ENCODE peak calls at places on chromosomes 12 and 14, in eight cellular contexts. Q is breast epithelium, K is endothelial cell of umbilical vein, R is A549, N is body of pancreas, A is HCT116, Y is HepG2, J is GM12878. P is an unnamed sample.

GRCh38 chr14:90726656-90727055 is 89.6 kb downstream of the TTC7B start:
- DNase-seq in Y (no peak), A (peak), J (no peak), N (peak), Q (no peak), R (no peak), K (no peak), P (no peak)

GRCh38 chr12:124278389-124279101 is 16.3 kb upstream of the RFLNA start:
- DNase-seq in A (no peak), R (no peak), Y (peak), K (no peak), J (no peak), N (no peak), Q (no peak), P (no peak)

GRCh38 chr14:69355955-69356321 is 42.2 kb downstream of the ERH start:
- DNase-seq in A (no peak), K (no peak), Q (no peak), Y (no peak), N (no peak), J (no peak), R (no peak), P (no peak)

GRCh38 chr14:87286826-87287225 is 706.2 kb downstream of the GALC start:
- DNase-seq in Y (no peak), J (no peak), A (no peak), K (no peak), N (no peak), Q (no peak), R (no peak), P (no peak)

GRCh38 chr14:95180966-95181733 is 23.8 kb upstream of the DICER1 start:
- DNase-seq in A (no peak), Q (no peak), Y (no peak), J (no peak), K (no peak), N (no peak), R (no peak), P (no peak)

GRCh38 chr12:8823565-8824300 is 1.3 kb downstream of the A2ML1 start:
- DNase-seq in N (peak), A (peak), Y (no peak), K (peak), R (no peak), J (no peak), Q (no peak), P (no peak)

GRCh38 chr14:61877050-61877390 is 114.8 kb downstream of the SNAPC1 start:
- DNase-seq in Y (no peak), Q (no peak), R (no peak), A (no peak), K (no peak), J (no peak), N (no peak), P (no peak)

GRCh38 chr12:40233741-40234367 is 9.1 kb downstream of the LRRK2 start:
- DNase-seq in A (no peak), K (no peak), R (no peak), Q (no peak), N (no peak), Y (no peak), J (no peak), P (no peak)

GRCh38 chr14:51298895-51299294 is 58.8 kb downstream of the TMX1 start:
- DNase-seq in N (no peak), Y (no peak), A (no peak), R (no peak), Q (no peak), K (no peak), J (no peak), P (no peak)

GRCh38 chr12:7154901-7155470 is 24.8 kb downstream of the CLSTN3 start:
- DNase-seq in Y (no peak), N (no peak), A (no peak), Q (no peak), J (no peak), R (no peak), K (no peak), P (no peak)

GRCh38 chr14:23346693-23347405 is 5.8 kb downstream of the SLC22A17 start:
- DNase-seq in R (no peak), Y (no peak), N (no peak), K (no peak), J (no peak), Q (no peak), A (no peak), P (no peak)

GRCh38 chr12:97837401-97837800 is 374.8 kb downstream of the RMST start:
- DNase-seq in K (no peak), R (no peak), N (peak), Q (no peak), Y (no peak), A (no peak), J (no peak), P (no peak)

GRCh38 chr12:25495336-25496097 is 57.6 kb downstream of the LMNTD1 start:
- DNase-seq in A (no peak), K (no peak), N (no peak), Y (peak), R (no peak), J (no peak), Q (no peak), P (no peak)

GRCh38 chr12:3380200-3381020 is 110.6 kb upstream of the PRMT8 start:
- DNase-seq in Q (no peak), K (no peak), N (no peak), A (no peak), R (no peak), J (no peak), Y (no peak), P (no peak)

GRCh38 chr12:8057839-8058238 is 8.3 kb downstream of the C3AR1 start:
- DNase-seq in K (no peak), A (no peak), J (no peak), R (no peak), Y (no peak), N (no peak), Q (no peak), P (no peak)

GRCh38 chr14:37078131-37078530 is 94.3 kb downstream of the SLC25A21 start:
- DNase-seq in J (no peak), K (no peak), Y (no peak), N (no peak), R (no peak), A (no peak), Q (no peak), P (no peak)

GRCh38 chr12:111429760-111430417 is 24.2 kb downstream of the SH2B3 start:
- DNase-seq in Y (no peak), R (no peak), J (no peak), Q (no peak), K (peak), N (no peak), A (no peak), P (no peak)

GRCh38 chr12:30519535-30519934 is 176.1 kb downstream of the IPO8 start:
- DNase-seq in A (no peak), Q (no peak), K (no peak), Y (no peak), J (no peak), R (no peak), N (peak), P (no peak)

GRCh38 chr12:104166465-104166864 is 28.5 kb upstream of the NFYB start:
- DNase-seq in R (no peak), K (no peak), Y (no peak), J (no peak), Q (no peak), N (no peak), A (no peak), P (no peak)

GRCh38 chr14:58130121-58130782 is 21.8 kb downstream of the ARMH4 start:
- DNase-seq in Y (no peak), Q (no peak), K (no peak), R (no peak), N (no peak), A (no peak), J (no peak), P (no peak)

GRCh38 chr12:67263416-67263960 is 5.7 kb upstream of the CAND1 start:
- DNase-seq in Q (no peak), Y (no peak), J (no peak), A (no peak), N (no peak), R (no peak), K (no peak), P (no peak)

GRCh38 chr14:95875831-95876768 is 532 bp upstream of the TUNAR start:
- DNase-seq in R (no peak), Y (no peak), J (no peak), K (no peak), Q (no peak), A (no peak), N (no peak), P (peak)

GRCh38 chr12:68180792-68181744 is 21.5 kb upstream of the IFNG start:
- DNase-seq in N (no peak), R (no peak), J (no peak), K (no peak), Q (no peak), Y (no peak), A (no peak), P (no peak)

GRCh38 chr12:5204271-5204670 is 160.6 kb downstream of the KCNA5 start:
- DNase-seq in A (no peak), Q (no peak), K (no peak), R (no peak), J (no peak), Y (no peak), N (no peak), P (no peak)

GRCh38 chr12:96402061-96402460 is 1.8 kb upstream of the CDK17 start:
- DNase-seq in Q (no peak), A (no peak), Y (no peak), N (no peak), R (no peak), K (no peak), J (no peak), P (no peak)

GRCh38 chr12:116939734-116940133 is 29.0 kb downstream of the FBXW8 start:
- DNase-seq in Q (no peak), R (no peak), A (no peak), N (no peak), K (no peak), J (no peak), Y (no peak), P (no peak)

GRCh38 chr14:102351023-102351422 is 11.7 kb downstream of the CINP start:
- DNase-seq in A (no peak), J (no peak), Y (no peak), N (no peak), K (peak), R (no peak), Q (no peak), P (no peak)

GRCh38 chr12:56723889-56724659 is 1.0 kb downstream of the NACA start:
- DNase-seq in J (no peak), Q (peak), R (no peak), N (peak), A (no peak), K (peak), Y (peak), P (no peak)

GRCh38 chr14:26598081-26598671 is 343 bp upstream of the NOVA1 start:
- DNase-seq in A (no peak), N (peak), Y (peak), J (no peak), Q (peak), R (peak), K (peak), P (peak)

GRCh38 chr12:123933214-123933613 is 39.4 kb downstream of the CCDC92 start:
- DNase-seq in K (no peak), Q (no peak), R (no peak), A (no peak), Y (no peak), N (no peak), J (no peak), P (no peak)

GRCh38 chr14:73567951-73568885 is 795 bp upstream of the ACOT2 start:
- DNase-seq in J (no peak), R (no peak), N (no peak), K (peak), Q (no peak), Y (peak), A (no peak), P (no peak)

GRCh38 chr12:26712892-26713291 is 120.1 kb downstream of the ITPR2 start:
- DNase-seq in A (no peak), J (no peak), N (no peak), R (no peak), Y (no peak), Q (no peak), K (no peak), P (no peak)

GRCh38 chr12:21881950-21882349 is 59.3 kb downstream of the ABCC9 start:
- DNase-seq in R (no peak), N (no peak), Y (no peak), K (no peak), J (no peak), Q (no peak), A (no peak), P (no peak)

GRCh38 chr14:65413739-65414045 is 1.2 kb downstream of the FUT8 start:
- DNase-seq in R (no peak), K (no peak), Q (no peak), Y (no peak), A (no peak), J (no peak), N (no peak), P (no peak)

GRCh38 chr14:65412189-65412846 is at the start of gene FUT8:
- DNase-seq in N (peak), Y (peak), A (peak), J (peak), K (peak), R (peak), Q (peak), P (peak)

GRCh38 chr14:65414961-65415589 is 2.5 kb downstream of the FUT8 start:
- DNase-seq in Q (no peak), R (peak), K (peak), Y (peak), N (no peak), J (no peak), A (no peak), P (no peak)

GRCh38 chr14:65411656-65412188 is 808 bp upstream of the FUT8 start:
- DNase-seq in K (peak), N (peak), R (peak), A (peak), Q (peak), J (no peak), Y (peak), P (peak)

DNA sequence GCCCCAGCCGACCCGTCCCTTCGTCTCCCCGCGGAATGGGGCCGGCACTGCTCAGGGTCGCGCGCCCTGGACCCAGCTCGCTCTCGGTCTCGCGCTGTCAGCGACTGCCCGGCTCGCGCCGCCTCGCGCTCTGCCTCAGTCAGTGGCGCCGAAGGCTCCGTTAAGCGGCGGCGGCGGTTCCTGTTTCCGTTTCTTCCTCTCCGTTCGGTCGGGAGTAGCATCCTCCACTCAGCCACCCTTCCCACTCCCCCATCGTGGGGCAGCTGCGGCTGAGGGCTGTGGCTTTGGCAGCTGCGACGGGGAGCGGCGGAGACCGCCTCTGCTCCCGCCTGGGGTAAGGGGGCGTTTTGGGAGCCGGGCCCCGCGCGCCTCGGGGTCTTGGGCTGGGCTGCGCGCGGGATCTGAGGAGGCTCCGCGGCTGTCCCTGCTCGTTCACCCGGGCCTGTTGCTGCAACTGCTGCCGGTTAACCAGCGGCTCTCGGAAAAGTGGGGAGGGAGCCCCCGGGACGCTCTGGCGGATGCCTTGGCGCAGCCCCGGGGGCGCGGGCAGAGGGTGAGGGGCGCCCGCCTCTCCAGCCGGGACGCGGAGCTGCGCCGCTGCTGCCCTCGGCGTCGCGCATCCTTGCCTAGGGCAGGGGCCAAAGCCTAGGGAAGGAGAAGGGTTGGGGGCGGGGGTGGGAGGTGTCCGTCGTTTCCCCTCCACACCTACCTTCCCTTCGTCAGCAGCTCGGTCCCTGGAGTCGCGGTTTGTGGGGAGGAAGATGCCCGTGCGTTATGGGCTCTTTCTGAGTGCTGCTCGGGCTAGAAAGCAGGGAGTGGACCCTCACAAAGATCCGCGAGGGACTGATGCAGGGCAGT is 580 bp downstream of the FUT8 start:
- DNase-seq in K (peak), J (no peak), R (peak), Q (peak), N (peak), A (no peak), Y (peak), P (no peak)
- TF ChIP-seq POLR2A in K (no peak), J (peak), R (no peak), Q (no peak), N (no peak), A (no peak), Y (no peak), P (peak)

DNA sequence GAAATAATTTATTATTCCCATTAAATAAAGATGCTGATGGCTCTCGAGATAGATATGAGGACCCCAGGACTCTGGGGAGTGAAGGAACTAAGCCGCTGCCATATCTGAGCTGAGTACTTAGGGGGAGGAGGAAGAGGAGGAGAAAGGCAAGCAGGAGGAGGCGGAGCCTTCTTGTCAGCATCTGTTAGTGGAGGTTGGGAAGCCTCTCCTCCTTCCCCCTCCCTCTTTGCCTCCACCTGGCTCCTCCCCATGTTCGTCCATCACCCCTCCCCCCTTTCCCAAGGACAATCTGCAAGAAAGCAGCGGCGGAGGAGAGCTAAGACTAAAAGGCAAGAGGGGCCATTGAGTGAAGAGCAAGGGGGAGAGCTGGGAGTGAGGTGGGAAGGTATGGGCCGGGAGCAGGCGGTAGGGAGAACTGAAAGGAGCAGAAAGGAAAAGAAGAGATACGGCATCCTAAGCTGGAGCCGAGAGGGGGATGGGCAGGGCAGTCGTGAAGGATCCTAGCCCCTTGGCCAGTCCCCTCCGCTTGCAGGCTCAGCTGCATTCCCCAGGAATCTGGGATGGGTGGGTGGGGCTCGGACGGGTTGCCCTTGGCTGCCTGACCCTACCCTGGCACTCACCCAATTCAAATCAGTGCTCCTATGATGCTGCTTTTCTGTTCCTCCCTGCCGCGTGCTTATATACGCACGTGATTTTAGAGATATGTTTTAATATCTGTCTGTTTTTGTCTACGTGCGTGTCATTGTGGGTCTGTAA is at the start of gene PFKM:
- DNase-seq in J (peak), Y (no peak), A (peak), Q (peak), N (peak), R (peak), K (peak), P (peak)
- TF ChIP-seq POLR2A in J (peak), Y (no peak), A (peak), Q (no peak), N (no peak), R (peak), K (peak), P (peak)

GRCh38 chr12:52231305-52232232 is 1.5 kb upstream of the KRT7 start:
- DNase-seq in N (peak), R (no peak), K (no peak), Q (peak), J (no peak), Y (no peak), A (no peak), P (no peak)
- TF ChIP-seq POLR2A in N (no peak), R (peak), K (no peak), Q (peak), J (no peak), Y (no peak), A (no peak), P (no peak)

DNA sequence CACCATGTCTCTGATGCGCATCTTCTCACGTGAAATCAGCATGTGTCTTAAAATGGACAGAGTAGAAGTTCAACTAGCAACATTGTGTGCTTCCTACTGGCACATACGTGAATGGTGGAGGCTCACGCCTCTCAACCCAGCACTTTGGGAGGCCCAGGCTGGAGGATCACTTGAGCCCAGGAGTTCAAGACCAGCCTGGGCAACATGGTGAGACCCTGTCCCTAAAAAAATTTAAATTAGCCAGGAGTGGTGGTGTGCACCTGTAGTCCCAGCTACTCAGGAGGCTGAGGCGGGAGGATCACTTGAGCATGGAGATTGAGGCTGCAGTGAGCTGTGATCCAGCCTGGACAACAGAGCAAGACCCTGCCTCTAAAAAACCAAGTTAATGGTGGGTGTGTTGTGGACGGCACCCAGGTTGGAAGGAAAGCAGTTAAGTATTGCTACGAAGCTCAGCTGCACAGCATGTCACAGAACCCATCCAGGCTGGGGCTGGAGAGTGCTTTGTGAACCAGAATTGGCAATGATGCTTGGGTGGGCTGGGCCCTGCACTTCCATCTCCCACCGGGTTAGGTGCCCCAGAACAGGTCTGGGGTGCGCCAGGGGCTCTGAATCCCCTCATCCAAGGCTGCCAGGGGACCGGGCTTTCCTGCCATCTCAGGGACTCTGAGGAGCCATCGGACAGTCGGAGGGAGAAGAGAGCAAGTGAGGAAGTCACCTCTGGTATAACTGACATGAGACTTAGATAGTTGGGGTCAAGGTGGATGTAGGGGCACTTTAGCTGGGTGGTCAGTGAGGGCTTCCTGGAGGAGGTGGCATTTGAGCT is 33.0 kb upstream of the ULK1 start:
- DNase-seq in Q (no peak), N (no peak), A (no peak), R (no peak), Y (no peak), K (no peak), J (no peak), P (no peak)
- TF ChIP-seq POLR2A in Q (no peak), N (no peak), A (no peak), R (no peak), Y (no peak), K (no peak), J (no peak), P (no peak)

DNA sequence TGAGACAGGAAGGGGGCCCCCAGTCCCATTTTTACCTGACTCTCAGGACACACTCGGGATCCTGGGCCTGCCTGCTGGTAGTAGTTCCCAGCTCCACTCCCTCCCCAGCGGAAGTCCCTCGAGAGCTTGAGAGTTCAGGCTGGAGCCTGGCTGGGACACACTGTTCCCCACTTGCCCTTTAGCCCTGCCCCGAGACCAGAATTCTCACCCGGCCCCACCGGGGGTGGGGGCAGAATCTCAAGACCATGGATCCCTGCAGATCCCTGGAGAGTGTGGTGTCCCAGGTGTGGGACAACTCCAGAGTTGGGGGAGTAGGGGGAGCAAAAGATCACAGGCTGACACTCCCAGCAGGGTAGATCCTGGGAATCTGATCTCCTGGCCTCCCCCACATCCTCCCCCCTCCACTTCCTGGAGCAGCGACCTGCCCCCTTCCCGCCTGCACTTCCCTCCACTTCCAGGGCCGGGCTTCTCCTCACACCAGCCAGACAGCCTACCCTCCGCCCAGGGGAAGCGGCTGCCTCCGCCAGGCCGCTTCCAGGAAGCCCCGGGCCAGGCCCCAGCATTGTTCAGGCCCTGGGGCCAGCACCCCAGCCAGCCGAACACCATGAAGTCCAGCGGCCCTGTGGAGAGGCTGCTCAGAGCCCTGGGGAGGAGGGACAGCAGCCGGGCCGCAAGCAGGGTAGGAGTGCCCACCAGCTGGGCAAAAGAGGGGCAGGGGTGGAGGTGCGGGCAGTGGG is at the start of gene TNS2:
- DNase-seq in J (no peak), R (no peak), Q (peak), Y (peak), A (no peak), K (peak), N (peak), P (peak)
- TF ChIP-seq POLR2A in J (no peak), R (peak), Q (peak), Y (no peak), A (no peak), K (peak), N (peak), P (no peak)

P was measured in GM12891.